ENCODE peak calls at places on chromosomes 16 and 17, in seven cellular contexts. M is fibroblast of lung; O is DND-41; J is GM23338; K is AG10803; Y is neural progenitor cell; B is CD8-positive, alpha-beta memory T cell. R is an unnamed sample.
A peak's percentile ranks its signal among the peaks of the same experiment; 100 is the strongest.

GRCh38 chr17:3474212-3474611 is 1.6 kb upstream of the ASPA start:
- DNase-seq in B (no peak), Y (no peak), K (peak; percentile 21), M (no peak), O (no peak), J (no peak), R (no peak)

GRCh38 chr17:76848670-76849069 is 19.5 kb upstream of the MGAT5B start:
- DNase-seq in O (no peak), Y (no peak), J (no peak), M (no peak), K (no peak), B (no peak), R (no peak)

GRCh38 chr16:81633147-81633619 is 145.9 kb upstream of the PLCG2 start:
- DNase-seq in O (no peak), J (peak; percentile 76), K (no peak), Y (peak; percentile 46), M (no peak), B (no peak), R (peak; percentile 84)

GRCh38 chr17:13385481-13385907 is 216.2 kb downstream of the HS3ST3A1 start:
- DNase-seq in K (peak; percentile 51), M (peak; percentile 67), J (no peak), Y (no peak), B (no peak), O (no peak), R (no peak)

GRCh38 chr16:85335584-85336492 is 223.6 kb upstream of the CIBAR2 start:
- DNase-seq in B (no peak), M (peak; percentile 49), Y (no peak), O (no peak), K (peak; percentile 29), J (no peak), R (no peak)

GRCh38 chr17:57782051-57782490 is 37.0 kb upstream of the CCDC182 start:
- DNase-seq in Y (peak; percentile 20), O (peak; percentile 86), K (no peak), M (no peak), B (no peak), J (peak; percentile 16), R (peak; percentile 68)

GRCh38 chr16:53974484-53975115 is 270.6 kb downstream of the FTO start:
- DNase-seq in J (no peak), B (no peak), O (no peak), K (no peak), M (no peak), Y (no peak), R (no peak)

GRCh38 chr17:64458756-64459155 is 9.8 kb downstream of the MILR1 start:
- DNase-seq in Y (no peak), O (no peak), J (no peak), B (no peak), K (no peak), M (peak; percentile 5), R (no peak)

GRCh38 chr17:17507465-17508011 is 11.3 kb upstream of the RASD1 start:
- DNase-seq in B (no peak), J (no peak), K (no peak), Y (no peak), O (no peak), M (no peak), R (no peak)

GRCh38 chr17:68346448-68346847 is 55.2 kb downstream of the ARSG start:
- DNase-seq in J (no peak), M (no peak), O (peak; percentile 98), B (peak; percentile 79), K (no peak), Y (peak; percentile 60), R (no peak)

GRCh38 chr17:28743243-28744103 is at the start of gene TRAF4:
- DNase-seq in M (peak; percentile 92), K (peak; percentile 92), O (peak; percentile 79), B (peak; percentile 82), Y (peak; percentile 96), J (peak; percentile 91), R (peak; percentile 97)

GRCh38 chr17:20315321-20315720 is 152.0 kb downstream of the LGALS9B start:
- DNase-seq in K (no peak), B (no peak), O (no peak), M (no peak), J (no peak), Y (no peak), R (no peak)

GRCh38 chr16:57576429-57576870 is 34.0 kb downstream of the ADGRG5 start:
- DNase-seq in K (peak; percentile 53), M (peak; percentile 34), Y (peak; percentile 86), B (peak; percentile 86), O (peak; percentile 86), J (peak; percentile 88), R (peak; percentile 95)

GRCh38 chr16:59696495-59696894 is 962.4 kb upstream of the GOT2 start:
- DNase-seq in B (no peak), O (no peak), K (no peak), Y (no peak), J (no peak), M (no peak), R (no peak)

GRCh38 chr16:46765050-46765449 is 16.9 kb upstream of the MYLK3 start:
- DNase-seq in K (peak; percentile 56), O (no peak), M (peak; percentile 91), Y (no peak), J (no peak), B (no peak), R (no peak)

GRCh38 chr17:61478790-61479492 is 26.7 kb downstream of the TBX4 start:
- DNase-seq in K (no peak), Y (no peak), O (no peak), B (no peak), J (no peak), M (no peak), R (peak; percentile 61)
- H3K4me3 ChIP-seq in K (no peak overlapping the region), Y (no peak overlapping the region), O (no peak overlapping the region), B (no peak overlapping the region), J (no peak overlapping the region), M (no peak overlapping the region), R (no peak overlapping the region)

DNA sequence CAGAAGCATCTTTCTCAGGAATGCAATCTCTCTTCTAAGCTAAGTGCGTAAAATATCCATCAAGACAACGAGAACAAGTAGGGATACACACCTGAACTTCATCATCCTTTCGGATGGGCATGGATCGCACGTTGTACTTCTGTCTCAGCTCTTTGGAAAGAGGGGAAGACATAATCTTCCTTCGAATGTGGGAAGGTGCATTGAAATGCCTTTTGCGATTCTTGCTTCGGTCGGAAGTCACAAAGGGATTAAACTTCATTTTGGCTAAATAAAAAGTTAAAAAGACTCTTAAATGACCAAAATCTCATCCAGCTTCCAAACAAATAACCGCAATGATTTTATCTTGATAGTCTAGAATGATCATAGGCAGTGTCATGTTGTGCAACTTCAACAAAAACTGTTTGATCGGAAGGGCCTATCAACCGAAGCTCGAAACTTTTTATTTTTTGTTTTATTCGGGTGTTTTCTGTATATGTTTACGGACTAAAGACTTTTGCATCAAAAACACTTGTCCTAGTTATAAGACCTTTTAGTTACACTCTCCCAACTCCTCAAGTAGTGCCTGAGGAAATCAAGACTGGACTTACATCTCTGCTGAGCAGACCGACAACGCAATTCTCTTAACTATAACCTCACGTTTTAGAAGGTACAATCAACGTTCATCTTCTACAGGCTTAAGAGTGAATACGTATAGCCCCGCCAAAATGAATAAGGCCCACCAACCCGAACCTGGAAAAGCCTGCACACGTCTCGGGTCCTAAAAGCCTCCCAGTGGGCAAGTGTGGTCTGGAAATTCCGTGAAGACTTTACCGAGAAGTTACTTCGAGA is 727 bp downstream of the RPL26 start:
- DNase-seq in M (no peak), J (no peak), B (no peak), K (no peak), Y (peak; percentile 31), O (no peak), R (no peak)
- H3K4me3 ChIP-seq in M (peak overlapping the region; percentile 99), J (peak overlapping the region; percentile 93), B (peak overlapping the region; percentile 90), K (peak overlapping the region; percentile 92), Y (peak overlapping the region; percentile 91), O (peak overlapping the region; percentile 94), R (peak overlapping the region; percentile 98)

DNA sequence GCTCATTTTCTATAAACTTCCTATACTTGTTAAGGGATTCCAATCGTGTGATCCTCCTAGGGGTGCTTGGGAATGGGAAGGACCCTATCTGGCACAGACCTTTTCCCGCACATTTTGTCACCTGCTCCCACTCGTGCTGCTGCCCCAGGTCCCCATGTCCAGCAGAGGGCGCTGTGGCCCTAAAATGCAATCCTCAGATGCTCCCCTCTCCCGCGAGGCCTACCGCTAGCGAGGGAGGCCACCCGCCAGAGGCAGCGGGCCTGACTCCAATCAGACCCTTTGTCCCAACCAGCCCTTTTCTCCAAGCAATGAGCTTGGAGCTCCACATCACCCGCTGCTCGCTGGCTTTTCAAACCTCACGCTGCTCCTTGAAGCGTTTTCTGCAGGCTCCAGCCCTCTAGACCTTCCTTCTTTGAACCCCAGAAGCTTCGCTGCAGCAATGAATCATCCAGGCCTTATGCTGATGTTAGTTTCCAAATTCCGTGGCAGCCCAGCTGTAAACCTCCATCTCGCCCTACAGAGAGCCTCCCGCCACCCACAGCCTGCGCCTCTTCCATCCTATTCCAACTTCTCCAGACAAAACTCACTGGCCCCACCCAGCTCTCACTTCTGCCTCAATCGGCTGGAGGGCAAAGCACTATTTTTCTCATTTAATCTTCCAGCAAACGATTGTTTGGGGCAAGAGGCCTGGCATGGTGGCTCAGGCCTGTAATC is 23.6 kb upstream of the FZD2 start:
- DNase-seq in Y (peak; percentile 98), J (peak; percentile 97), B (peak; percentile 87), O (peak; percentile 81), K (peak; percentile 84), M (peak; percentile 82), R (peak; percentile 100)
- H3K4me3 ChIP-seq in Y (no peak overlapping the region), J (no peak overlapping the region), B (no peak overlapping the region), O (no peak overlapping the region), K (peak overlapping the region; percentile 29), M (no peak overlapping the region), R (no peak overlapping the region)

GRCh38 chr17:9002610-9003354 is 18.5 kb upstream of the NTN1 start:
- DNase-seq in Y (peak; percentile 82), K (no peak), J (peak; percentile 67), O (no peak), B (no peak), M (peak; percentile 30), R (peak; percentile 88)
- H3K4me3 ChIP-seq in Y (peak overlapping the region; percentile 66), K (no peak overlapping the region), J (peak overlapping the region; percentile 57), O (no peak overlapping the region), B (no peak overlapping the region), M (no peak overlapping the region), R (peak overlapping the region; percentile 74)

GRCh38 chr17:19002191-19002590 is 2.4 kb downstream of the FAM83G start:
- DNase-seq in O (no peak), K (no peak), J (no peak), Y (no peak), B (no peak), M (no peak), R (no peak)
- H3K4me3 ChIP-seq in O (no peak overlapping the region), K (peak overlapping the region; percentile 75), J (peak overlapping the region; percentile 81), Y (no peak overlapping the region), B (no peak overlapping the region), M (no peak overlapping the region), R (peak overlapping the region; percentile 79)

DNA sequence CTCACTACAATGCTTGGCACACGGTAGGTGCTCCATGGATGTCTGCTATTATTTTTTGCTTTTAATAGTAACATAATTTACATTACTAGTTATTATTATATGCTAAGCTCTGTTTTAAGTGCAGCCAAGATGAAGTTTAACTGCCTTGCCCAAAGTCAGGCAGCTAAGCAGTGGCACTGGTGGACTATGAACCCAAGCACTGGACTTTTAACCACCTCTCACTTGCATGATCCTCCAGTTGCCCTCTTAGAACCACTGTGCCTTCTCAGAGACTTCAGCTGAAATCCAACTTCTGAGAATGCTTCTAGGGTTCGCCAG is 1.5 kb upstream of the ZNF207 start:
- DNase-seq in Y (no peak), B (no peak), J (no peak), M (no peak), K (no peak), O (no peak), R (no peak)
- H3K4me3 ChIP-seq in Y (no peak overlapping the region), B (no peak overlapping the region), J (no peak overlapping the region), M (no peak overlapping the region), K (no peak overlapping the region), O (no peak overlapping the region), R (no peak overlapping the region)